ENCODE peak calls at places on chromosomes 13 and 19, in four cellular contexts. A, D, V and C are unnamed samples. For H3K36me3, the result is how much of the 10 kb centered on the place peaks cover.

GRCh38 chr19:18204394-18205179 is 745 bp upstream of the RAB3A start:
- DNase-seq in A (no peak), D (peak), V (peak), C (no peak)

GRCh38 chr13:98475521-98475920 is 101.4 kb downstream of the STK24 start:
- DNase-seq in A (no peak), D (no peak), V (no peak), C (no peak)

GRCh38 chr19:36939153-36939552 is 23.0 kb downstream of the ZNF568 start:
- DNase-seq in A (no peak), D (no peak), V (no peak), C (no peak)

GRCh38 chr13:29575098-29575497 is 20.4 kb downstream of the SLC7A1 start:
- DNase-seq in A (no peak), D (no peak), V (no peak), C (no peak)

GRCh38 chr13:110616103-110617101 is 1.1 kb downstream of the NAXD start:
- DNase-seq in A (no peak), D (peak), V (peak), C (peak)

GRCh38 chr19:18368504-18369222 is 17.3 kb upstream of the GDF15 start:
- DNase-seq in A (no peak), D (no peak), V (peak), C (peak)

GRCh38 chr19:14762111-14762510 is 16.2 kb downstream of the ADGRE2 start:
- DNase-seq in A (no peak), D (no peak), V (no peak), C (no peak)

GRCh38 chr13:36818483-36819063 is 449 bp upstream of the RFXAP start:
- DNase-seq in A (no peak), D (no peak), V (no peak), C (no peak)

GRCh38 chr13:104422668-104423067 is 1356.5 kb upstream of the SLC10A2 start:
- DNase-seq in A (no peak), D (no peak), V (no peak), C (no peak)

GRCh38 chr13:27991881-27992280 is 3.4 kb upstream of the URAD start:
- DNase-seq in A (no peak), D (no peak), V (no peak), C (no peak)
- H3K36me3 ChIP-seq in A (under half), D (under half), V (under half), C (under half)

DNA sequence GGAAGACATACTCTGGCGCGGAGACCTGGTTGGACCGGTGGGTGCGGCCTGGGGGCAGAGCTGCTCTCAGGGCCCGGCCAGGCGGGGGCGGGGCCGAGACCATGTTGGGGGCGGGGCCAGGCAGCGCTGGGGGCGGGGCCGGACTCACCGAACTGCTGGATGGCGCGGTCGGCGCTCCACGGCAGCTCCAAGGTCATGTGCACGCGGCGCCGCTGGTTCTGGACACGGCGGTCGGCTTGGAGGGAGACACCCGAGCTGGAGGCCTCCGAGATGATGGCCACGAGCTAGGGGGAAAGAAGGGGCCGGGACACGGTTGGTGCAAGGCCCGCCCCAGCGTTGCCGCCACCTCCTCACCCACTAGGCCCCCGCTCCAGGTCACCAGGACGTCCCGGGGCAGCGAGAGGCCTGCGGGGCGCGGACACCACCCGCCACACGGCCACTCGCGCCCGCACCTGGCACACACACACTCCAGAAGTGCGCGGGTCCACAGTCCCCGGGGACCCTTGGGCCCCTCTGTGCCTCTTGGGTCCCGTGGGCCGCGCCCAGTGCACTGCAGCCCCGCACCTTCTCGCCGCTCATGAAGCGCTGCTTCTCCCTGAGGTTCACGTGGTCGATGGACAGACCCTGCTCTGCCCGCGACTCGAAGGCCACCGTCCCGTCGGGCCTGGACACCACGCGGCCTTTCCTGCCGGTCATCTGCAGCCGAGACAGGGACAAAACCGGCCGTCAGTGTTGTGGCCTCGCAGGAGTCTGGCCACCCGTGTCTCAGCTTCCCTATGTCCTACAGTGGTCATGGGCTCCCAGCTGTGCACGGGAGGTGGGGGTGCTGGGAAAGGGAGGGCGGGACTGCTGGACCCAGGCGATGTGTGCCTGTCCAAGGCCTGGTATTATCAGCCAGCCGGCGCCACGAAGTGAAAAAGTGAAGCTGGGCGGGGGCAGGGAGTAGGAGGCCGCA is 8.7 kb downstream of the GPX4 start:
- DNase-seq in A (no peak), D (peak), V (peak), C (peak)
- H3K36me3 ChIP-seq in A (under half), D (under half), V (under half), C (under half)

DNA sequence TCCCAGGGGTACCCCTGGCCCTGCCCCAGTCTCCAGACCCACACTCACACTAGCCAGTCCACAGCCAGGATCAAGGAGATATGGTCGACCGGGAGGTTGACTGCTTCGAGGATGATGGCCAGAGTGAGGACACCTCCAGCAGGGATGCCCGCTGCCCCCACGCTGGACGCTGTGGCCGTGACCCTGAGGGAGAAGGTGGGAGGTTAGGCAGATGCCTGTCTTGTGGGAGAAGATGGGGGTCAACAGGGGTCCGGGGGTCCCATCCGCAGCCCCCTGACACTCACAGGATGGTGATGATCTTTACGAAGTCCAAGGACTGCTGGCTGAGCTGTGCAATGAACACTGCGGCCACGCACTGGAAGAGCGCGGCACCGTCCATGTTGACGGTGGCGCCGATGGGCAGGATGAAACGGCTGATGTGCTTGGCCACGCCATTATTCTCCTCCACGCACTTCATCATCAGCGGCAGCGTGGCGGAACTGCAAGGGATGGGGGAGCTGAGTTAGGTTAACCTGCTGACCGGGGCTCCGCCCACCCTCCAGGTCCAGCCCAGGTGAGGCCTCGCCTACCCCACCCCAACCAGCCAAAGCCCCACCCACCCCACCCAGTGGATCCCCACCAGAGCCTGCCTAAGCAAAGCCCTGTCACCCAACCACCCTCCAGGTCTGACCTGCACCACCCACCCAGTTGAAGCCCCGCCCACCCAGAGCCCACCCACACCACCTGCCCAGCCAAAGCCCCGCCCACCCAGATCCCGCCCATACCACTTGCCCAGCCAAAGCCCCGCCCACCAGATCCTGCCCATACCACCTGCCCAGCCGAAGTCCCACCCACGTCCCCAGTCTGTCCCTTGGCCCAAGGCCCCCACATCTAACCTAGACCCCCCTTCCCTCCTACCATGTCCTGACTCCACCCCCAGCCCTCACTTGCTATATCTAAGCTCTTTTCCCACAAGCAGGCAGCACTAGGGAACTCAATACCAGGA is 11.2 kb downstream of the SLC1A5 start:
- DNase-seq in A (no peak), D (no peak), V (no peak), C (no peak)
- H3K36me3 ChIP-seq in A (under half), D (under half), V (under half), C (under half)

DNA sequence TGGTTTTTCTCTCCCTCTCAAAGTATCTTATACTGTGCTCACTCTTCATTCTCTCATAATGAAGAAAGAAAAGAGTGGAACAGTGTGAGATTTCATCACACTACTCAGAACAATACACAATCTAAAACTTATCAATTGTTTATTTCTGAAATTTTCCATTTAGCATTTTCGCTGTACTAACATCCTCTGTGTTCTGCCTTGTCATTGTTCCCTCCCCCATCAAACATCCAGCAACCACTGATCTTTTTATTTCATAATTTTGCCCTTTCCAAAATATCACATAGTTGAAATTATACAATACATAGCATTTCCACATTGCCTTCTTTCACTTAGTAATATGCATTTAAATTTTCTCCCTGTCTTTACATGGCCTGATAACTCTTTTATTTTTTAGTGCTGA is 658.7 kb downstream of the SLITRK1 start:
- DNase-seq in A (no peak), D (no peak), V (no peak), C (no peak)
- H3K36me3 ChIP-seq in A (under half), D (under half), V (under half), C (under half)

GRCh38 chr13:79880820-79881219 is 399.9 kb downstream of the NDFIP2 start:
- DNase-seq in A (no peak), D (no peak), V (no peak), C (no peak)
- H3K36me3 ChIP-seq in A (under half), D (under half), V (under half), C (under half)